ENCODE peak calls at places on chromosomes 3 and 15, in eight cellular contexts. H, D, A, P, Y, B, Z and L are unnamed samples.

GRCh38 chr3:46926447-46926846 is 48.9 kb downstream of the PTH1R start:
- DNase-seq in H (no peak), Y (no peak), D (no peak), P (no peak), A (no peak), B (no peak), Z (no peak), L (no peak)

GRCh38 chr3:143120716-143121239 is 1.2 kb downstream of the CHST2 start:
- DNase-seq in D (peak; percentile 39), A (no peak), Z (peak; percentile 52), H (no peak), B (no peak), Y (peak; percentile 54), P (peak; percentile 71), L (peak; percentile 57)

GRCh38 chr3:161567962-161568361 is 71.4 kb downstream of the OTOL1 start:
- DNase-seq in B (no peak), A (no peak), Y (no peak), D (peak; percentile 55), P (peak; percentile 73), H (no peak), Z (no peak), L (no peak)

GRCh38 chr3:148006508-148006907 is 597.3 kb downstream of the ZIC1 start:
- DNase-seq in D (peak; percentile 56), A (no peak), Y (no peak), P (peak; percentile 49), B (no peak), Z (no peak), H (no peak), L (no peak)

GRCh38 chr3:184874709-184875644 is 63.0 kb downstream of the VPS8 start:
- DNase-seq in A (no peak), P (peak; percentile 39), D (peak; percentile 48), B (no peak), H (no peak), Z (no peak), Y (peak; percentile 28), L (peak; percentile 28)

GRCh38 chr15:25763206-25763880 is 99.8 kb downstream of the ATP10A start:
- DNase-seq in Y (no peak), H (no peak), B (no peak), D (peak; percentile 70), A (no peak), Z (no peak), P (peak; percentile 40), L (no peak)

GRCh38 chr3:66303556-66303955 is 82.8 kb downstream of the SLC25A26 start:
- DNase-seq in A (no peak), H (no peak), Y (no peak), B (no peak), Z (no peak), D (no peak), P (no peak), L (no peak)

GRCh38 chr3:53739926-53740325 is 106.3 kb downstream of the CHDH start:
- DNase-seq in P (no peak), Z (no peak), H (no peak), B (no peak), Y (no peak), A (no peak), D (no peak), L (no peak)

GRCh38 chr3:192408007-192408655 is 319.2 kb downstream of the FGF12 start:
- DNase-seq in D (no peak), P (peak; percentile 13), Z (no peak), A (no peak), B (no peak), Y (peak; percentile 59), H (no peak), L (peak; percentile 8)

GRCh38 chr3:134544306-134544705 is 58.4 kb downstream of the CEP63 start:
- DNase-seq in H (no peak), P (no peak), Z (no peak), Y (no peak), A (no peak), D (no peak), B (no peak), L (no peak)

GRCh38 chr15:62390793-62391543 is 225.9 kb upstream of the C2CD4B start:
- DNase-seq in H (peak; percentile 18), B (peak; percentile 2), Z (no peak), Y (peak; percentile 43), D (peak; percentile 57), A (no peak), P (peak; percentile 70), L (peak; percentile 43)

GRCh38 chr3:48410205-48411040 is 19.5 kb downstream of the PLXNB1 start:
- DNase-seq in H (no peak), Y (no peak), D (no peak), Z (no peak), A (no peak), P (no peak), B (no peak), L (no peak)

GRCh38 chr3:179321585-179322322 is 1.1 kb upstream of the ZNF639 start:
- DNase-seq in A (no peak), B (no peak), Z (no peak), H (no peak), P (peak; percentile 69), D (peak; percentile 66), Y (peak; percentile 31), L (no peak)

GRCh38 chr15:92619380-92620101 is 36.0 kb downstream of the FAM174B start:
- DNase-seq in Z (no peak), P (peak; percentile 29), H (no peak), Y (no peak), A (no peak), B (no peak), D (peak; percentile 90), L (no peak)

GRCh38 chr3:193805448-193805847 is 212.4 kb downstream of the OPA1 start:
- DNase-seq in D (peak; percentile 47), A (no peak), H (no peak), Z (no peak), B (no peak), P (no peak), Y (no peak), L (no peak)

GRCh38 chr15:38699633-38700230 is 135.1 kb upstream of the RASGRP1 start:
- DNase-seq in A (peak; percentile 43), D (peak; percentile 73), Z (peak; percentile 46), B (peak; percentile 47), H (peak; percentile 54), P (peak; percentile 78), Y (peak; percentile 67), L (peak; percentile 60)

GRCh38 chr3:152444029-152444641 is 175.4 kb downstream of the MBNL1 start:
- DNase-seq in A (no peak), Z (no peak), B (no peak), Y (no peak), P (peak; percentile 43), H (no peak), D (peak; percentile 66), L (peak; percentile 17)

GRCh38 chr3:191300422-191300821 is 28.8 kb upstream of the CCDC50 start:
- DNase-seq in H (no peak), B (peak; percentile 61), D (no peak), P (no peak), Z (no peak), A (no peak), Y (no peak), L (no peak)

GRCh38 chr3:106056919-106057318 is 188.1 kb upstream of the CBLB start:
- DNase-seq in Y (no peak), H (no peak), B (no peak), Z (no peak), D (no peak), A (no peak), P (no peak), L (no peak)

GRCh38 chr3:135869439-135870105 is 96.0 kb upstream of the PPP2R3A start:
- DNase-seq in P (no peak), B (no peak), A (no peak), D (peak; percentile 50), Z (no peak), H (no peak), Y (no peak), L (no peak)

GRCh38 chr3:126468028-126468891 is 7.4 kb downstream of the ZXDC start:
- DNase-seq in B (no peak), Y (no peak), H (no peak), D (peak; percentile 45), P (peak; percentile 50), A (no peak), Z (no peak), L (no peak)

GRCh38 chr15:64622410-64623260 is 152.8 kb downstream of the RBPMS2 start:
- DNase-seq in P (no peak), Z (peak; percentile 31), D (no peak), Y (no peak), B (peak; percentile 40), H (peak; percentile 18), A (no peak), L (peak; percentile 44)

GRCh38 chr15:51494411-51495314 is 127.9 kb downstream of the DMXL2 start:
- DNase-seq in Y (no peak), B (no peak), H (no peak), P (no peak), A (no peak), D (peak; percentile 56), Z (no peak), L (no peak)

GRCh38 chr3:140629351-140630137 is 48.3 kb upstream of the TRIM42 start:
- DNase-seq in A (no peak), P (peak; percentile 56), D (peak; percentile 84), Z (no peak), Y (no peak), H (no peak), B (no peak), L (no peak)

GRCh38 chr15:62094398-62094797 is 27.6 kb downstream of the C2CD4A start:
- DNase-seq in B (no peak), P (no peak), A (no peak), Y (no peak), D (no peak), Z (no peak), H (no peak), L (no peak)

GRCh38 chr15:69299451-69300128 is 878 bp downstream of the PAQR5 start:
- DNase-seq in Z (no peak), Y (no peak), P (no peak), H (no peak), D (no peak), B (no peak), A (no peak), L (no peak)

GRCh38 chr3:48215876-48216275 is 7.4 kb upstream of the CAMP start:
- DNase-seq in Z (no peak), A (no peak), P (no peak), B (no peak), D (no peak), H (no peak), Y (no peak), L (no peak)

GRCh38 chr3:81249540-81250029 is 511.9 kb downstream of the GBE1 start:
- DNase-seq in Z (no peak), P (peak; percentile 2), B (no peak), A (no peak), D (peak; percentile 18), Y (no peak), H (no peak), L (peak; percentile 2)

GRCh38 chr3:12178091-12178820 is 19.5 kb upstream of the TIMP4 start:
- DNase-seq in H (no peak), B (no peak), A (no peak), Z (no peak), P (peak; percentile 37), Y (no peak), D (peak; percentile 67), L (no peak)

GRCh38 chr15:84910928-84911623 is 26.6 kb downstream of the SLC28A1 start:
- DNase-seq in Z (no peak), H (no peak), P (no peak), D (no peak), Y (no peak), B (no peak), A (no peak), L (no peak)

GRCh38 chr3:79490165-79491028 is 277.4 kb downstream of the ROBO1 start:
- DNase-seq in P (no peak), Y (no peak), B (no peak), Z (no peak), H (no peak), A (no peak), D (peak; percentile 51), L (no peak)

GRCh38 chr3:2810723-2811122 is 299.5 kb downstream of the IL5RA start:
- DNase-seq in Z (no peak), H (no peak), A (no peak), Y (no peak), D (no peak), P (no peak), B (no peak), L (no peak)

GRCh38 chr3:150130404-150131100 is 159.9 kb upstream of the PFN2 start:
- DNase-seq in D (no peak), B (no peak), H (no peak), Z (no peak), Y (no peak), A (no peak), P (no peak), L (no peak)